ENCODE peak calls at places on chromosomes 13 and 19, in six cellular contexts. J is fibroblast of pulmonary artery, X is activated B cell treated with CpG ODN at 0.5 μM for 24 hours, F is PC-3, S is brain microvascular endothelial cell, C is breast epithelium. R is an unnamed sample.

GRCh38 chr13:114153485-114154080 is 21.2 kb upstream of the RASA3 start:
- DNase-seq in J (no peak), X (no peak), F (no peak), S (no peak), C (no peak), R (no peak)

GRCh38 chr19:9847087-9847671 is 12.1 kb downstream of the PIN1 start:
- DNase-seq in J (peak), X (no peak), F (peak), S (peak), C (no peak), R (no peak)

GRCh38 chr19:5953034-5953589 is 24.8 kb downstream of the RANBP3 start:
- DNase-seq in J (peak), X (no peak), F (no peak), S (no peak), C (no peak), R (no peak)

GRCh38 chr13:98089826-98090225 is 53.1 kb upstream of the FARP1 start:
- DNase-seq in J (peak), X (no peak), F (no peak), S (no peak), C (no peak), R (no peak)

GRCh38 chr13:37319041-37319443 is 213.6 kb upstream of the CSNK1A1L start:
- DNase-seq in J (no peak), X (no peak), F (no peak), S (no peak), C (no peak), R (no peak)

GRCh38 chr19:39917561-39918182 is 16.8 kb downstream of the FCGBP start:
- DNase-seq in J (no peak), X (no peak), F (no peak), S (no peak), C (no peak), R (no peak)

GRCh38 chr13:32092471-32092870 is 60.9 kb downstream of the FRY start:
- DNase-seq in J (no peak), X (no peak), F (no peak), S (no peak), C (no peak), R (no peak)

GRCh38 chr13:95536629-95537241 is 15.8 kb upstream of the CLDN10 start:
- DNase-seq in J (peak), X (no peak), F (peak), S (no peak), C (no peak), R (no peak)

GRCh38 chr19:15894359-15894758 is 3.5 kb downstream of the CYP4F2 start:
- DNase-seq in J (no peak), X (no peak), F (no peak), S (no peak), C (no peak), R (no peak)

GRCh38 chr13:113853518-113854237 is 10.2 kb downstream of the GAS6 start:
- DNase-seq in J (no peak), X (no peak), F (no peak), S (no peak), C (peak), R (no peak)

GRCh38 chr13:44713793-44714469 is 137.8 kb upstream of the TSC22D1 start:
- DNase-seq in J (peak), X (no peak), F (peak), S (peak), C (no peak), R (no peak)

GRCh38 chr13:29497137-29497654 is 98.3 kb downstream of the SLC7A1 start:
- DNase-seq in J (peak), X (no peak), F (no peak), S (peak), C (no peak), R (no peak)

GRCh38 chr13:33321686-33322473 is 36.3 kb upstream of the STARD13 start:
- DNase-seq in J (peak), X (no peak), F (no peak), S (no peak), C (no peak), R (no peak)

GRCh38 chr13:89307278-89307677 is 1636.1 kb downstream of the SLITRK5 start:
- DNase-seq in J (no peak), X (no peak), F (no peak), S (no peak), C (no peak), R (no peak)

GRCh38 chr19:47494211-47494547 is 10.2 kb upstream of the KPTN start:
- DNase-seq in J (no peak), X (no peak), F (no peak), S (no peak), C (no peak), R (no peak)

GRCh38 chr19:41425174-41426115 is 1.7 kb downstream of the B3GNT8 start:
- DNase-seq in J (no peak), X (no peak), F (no peak), S (no peak), C (no peak), R (no peak)

GRCh38 chr13:27319404-27319803 is 48.8 kb downstream of the RASL11A start:
- DNase-seq in J (no peak), X (no peak), F (no peak), S (no peak), C (no peak), R (no peak)

GRCh38 chr13:74270018-74270417 is 135.8 kb upstream of the KLF12 start:
- DNase-seq in J (no peak), X (no peak), F (peak), S (no peak), C (no peak), R (no peak)

GRCh38 chr19:57802269-57802668 is 12.4 kb downstream of the ZNF552 start:
- DNase-seq in J (no peak), X (no peak), F (no peak), S (no peak), C (no peak), R (no peak)

GRCh38 chr19:6967962-6968361 is 53.3 kb downstream of the MBD3L2B start:
- DNase-seq in J (no peak), X (no peak), F (no peak), S (no peak), C (no peak), R (no peak)

GRCh38 chr19:6969490-6969889 is 51.7 kb downstream of the MBD3L2B start:
- DNase-seq in J (no peak), X (no peak), F (no peak), S (no peak), C (no peak), R (no peak)

GRCh38 chr19:6963259-6963852 is 57.9 kb downstream of the MBD3L2B start:
- DNase-seq in J (no peak), X (no peak), F (no peak), S (no peak), C (no peak), R (no peak)

GRCh38 chr19:6958786-6959185 is 62.4 kb downstream of the MBD3L2B start:
- DNase-seq in J (no peak), X (no peak), F (no peak), S (no peak), C (no peak), R (no peak)

GRCh38 chr19:6963937-6964336 is 57.3 kb downstream of the MBD3L2B start:
- DNase-seq in J (no peak), X (no peak), F (peak), S (no peak), C (no peak), R (no peak)
- TF ChIP-seq CTCF in J (peak), X (no peak), F (peak), S (peak), C (no peak), R (peak)

GRCh38 chr19:1942934-1943555 is 2.1 kb downstream of the CSNK1G2 start:
- DNase-seq in J (no peak), X (no peak), F (no peak), S (no peak), C (no peak), R (peak)

GRCh38 chr19:1941146-1942077 is at the start of gene CSNK1G2:
- DNase-seq in J (no peak), X (no peak), F (no peak), S (no peak), C (no peak), R (no peak)

GRCh38 chr19:1944088-1944915 is 3.3 kb downstream of the CSNK1G2 start:
- DNase-seq in J (no peak), X (no peak), F (no peak), S (no peak), C (no peak), R (no peak)

GRCh38 chr19:1943661-1944087 is 2.7 kb downstream of the CSNK1G2 start:
- DNase-seq in J (no peak), X (no peak), F (no peak), S (no peak), C (no peak), R (no peak)

DNA sequence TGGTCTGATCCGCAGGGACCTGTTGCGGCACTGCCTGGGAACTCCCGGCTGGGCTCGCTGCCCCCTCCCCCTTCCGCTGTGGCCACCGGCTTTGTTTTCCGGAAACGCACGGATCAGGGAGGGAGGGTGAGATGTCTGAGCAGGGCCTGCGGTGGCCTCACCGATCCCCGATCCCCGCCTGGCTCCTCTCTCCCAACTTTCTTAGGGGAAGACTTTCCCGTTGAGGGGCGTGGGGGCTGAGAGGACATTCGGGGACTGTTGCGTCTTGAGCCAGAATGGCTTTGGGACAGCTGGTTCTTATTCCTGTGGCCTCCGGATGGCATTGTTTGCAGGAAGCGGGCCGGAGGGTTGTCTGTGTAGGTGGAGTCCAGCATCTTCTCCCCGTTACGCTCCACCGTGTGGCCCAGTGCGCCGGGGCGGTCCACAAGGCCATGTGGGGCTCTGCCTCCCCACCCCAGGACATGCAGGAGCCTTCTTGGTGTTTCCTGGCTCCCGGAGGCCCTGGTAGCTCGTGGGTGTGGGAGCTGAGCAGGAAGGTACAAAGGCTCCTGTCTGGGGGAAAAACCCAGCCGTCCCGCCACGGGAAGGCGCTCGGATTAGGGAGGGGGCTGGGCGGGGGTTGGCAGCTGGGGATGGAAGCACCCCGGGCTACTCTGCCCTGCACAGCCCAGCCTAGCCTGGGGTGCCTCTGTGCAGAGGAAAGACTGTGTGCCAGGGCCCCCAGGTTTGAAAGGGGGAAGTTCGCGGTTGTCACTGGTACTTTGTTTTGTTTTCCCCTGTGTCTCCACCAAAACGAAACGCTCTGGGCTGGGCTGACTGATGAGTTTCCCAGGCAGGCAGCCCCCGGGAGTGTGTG is 1.3 kb downstream of the CSNK1G2 start:
- DNase-seq in J (peak), X (peak), F (peak), S (peak), C (peak), R (peak)
- TF ChIP-seq CTCF in J (no peak), X (no peak), F (no peak), S (no peak), C (no peak), R (no peak)

GRCh38 chr19:14073232-14073924 is 792 bp downstream of the MISP3 start:
- DNase-seq in J (peak), X (peak), F (peak), S (peak), C (peak), R (peak)
- TF ChIP-seq CTCF in J (peak), X (no peak), F (peak), S (peak), C (no peak), R (peak)

DNA sequence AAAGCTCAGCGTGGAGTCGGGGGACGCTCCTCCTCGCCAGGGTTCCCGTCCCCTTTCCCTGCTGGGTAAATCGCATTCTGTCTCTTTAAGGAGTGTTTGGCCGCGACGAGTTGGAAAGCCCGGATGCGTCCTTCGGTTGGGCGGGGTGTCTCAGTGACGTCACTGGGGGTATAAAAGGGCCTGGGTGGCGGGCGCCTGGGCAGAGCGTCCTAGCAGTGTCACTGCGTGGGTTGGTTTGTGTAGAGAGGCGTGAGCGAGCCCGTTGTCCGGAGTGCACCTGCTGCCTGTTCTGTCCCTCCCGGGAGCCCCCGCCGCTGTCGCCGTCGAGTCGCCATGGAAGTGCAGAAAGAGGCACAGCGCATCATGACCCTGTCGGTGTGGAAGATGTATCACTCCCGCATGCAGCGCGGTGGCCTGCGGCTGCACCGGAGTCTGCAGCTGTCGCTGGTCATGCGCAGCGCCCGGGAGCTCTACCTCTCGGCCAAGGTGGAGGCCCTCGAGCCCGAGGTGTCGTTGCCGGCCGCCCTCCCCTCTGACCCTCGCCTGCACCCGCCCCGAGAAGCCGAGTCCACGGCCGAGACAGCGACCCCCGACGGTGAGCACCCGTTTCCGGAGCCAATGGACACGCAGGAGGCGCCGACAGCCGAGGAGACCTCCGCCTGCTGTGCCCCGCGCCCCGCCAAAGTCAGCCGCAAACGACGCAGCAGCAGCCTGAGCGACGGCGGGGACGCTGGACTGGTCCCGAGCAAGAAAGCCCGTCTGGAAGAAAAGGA is 2.8 kb downstream of the IER2 start:
- DNase-seq in J (peak), X (peak), F (peak), S (peak), C (peak), R (peak)
- TF ChIP-seq CTCF in J (no peak), X (no peak), F (peak), S (no peak), C (peak), R (peak)

GRCh38 chr13:67914535-67914934 is 684.4 kb upstream of the PCDH9 start:
- DNase-seq in J (no peak), X (no peak), F (no peak), S (no peak), C (no peak), R (no peak)
- TF ChIP-seq CTCF in J (no peak), X (no peak), F (no peak), S (no peak), C (no peak), R (no peak)

GRCh38 chr13:111099292-111099691 is 15.8 kb upstream of the ARHGEF7 start:
- DNase-seq in J (no peak), X (no peak), F (no peak), S (no peak), C (no peak), R (no peak)
- TF ChIP-seq CTCF in J (no peak), X (no peak), F (no peak), S (peak), C (no peak), R (no peak)